ENCODE peak calls at places on chromosomes 2 and 18, in nine cellular contexts. O, S, U, H, F, T, P, Q and B are unnamed samples.

GRCh38 chr2:38446418-38446817 is 69.3 kb upstream of the ATL2 start:
- DNase-seq in U (no peak), T (no peak), F (no peak), Q (no peak), H (peak), S (no peak), O (no peak), P (no peak), B (no peak)

GRCh38 chr2:148900350-148900749 is 25.3 kb downstream of the KIF5C start:
- DNase-seq in O (no peak), H (no peak), F (no peak), Q (no peak), P (no peak), U (no peak), S (no peak), T (no peak), B (no peak)

GRCh38 chr2:30716117-30716900 is 90.9 kb downstream of the CAPN13 start:
- DNase-seq in S (no peak), T (no peak), F (no peak), O (no peak), P (no peak), U (no peak), H (no peak), Q (no peak), B (no peak)

GRCh38 chr2:10983711-10984110 is 72.0 kb downstream of the KCNF1 start:
- DNase-seq in O (no peak), H (no peak), T (no peak), Q (no peak), S (no peak), F (no peak), U (no peak), P (no peak), B (no peak)

GRCh38 chr18:47815486-47816270 is 114.8 kb downstream of the SMAD2 start:
- DNase-seq in O (no peak), S (no peak), U (no peak), P (peak), H (no peak), Q (no peak), T (no peak), F (no peak), B (no peak)

GRCh38 chr2:9640403-9641104 is 9.8 kb upstream of the YWHAQ start:
- DNase-seq in O (no peak), Q (no peak), F (no peak), S (no peak), P (no peak), T (no peak), H (no peak), U (no peak), B (no peak)

GRCh38 chr2:113225505-113226259 is 51.9 kb downstream of the PSD4 start:
- DNase-seq in T (peak), P (peak), Q (no peak), U (no peak), F (no peak), H (peak), O (no peak), S (no peak), B (no peak)

GRCh38 chr18:41753826-41754225 is 201.2 kb upstream of the PIK3C3 start:
- DNase-seq in Q (no peak), O (no peak), P (no peak), H (no peak), T (no peak), S (peak), F (no peak), U (peak), B (no peak)

GRCh38 chr2:151973901-151974199 is 125.0 kb downstream of the CACNB4 start:
- DNase-seq in T (peak), H (peak), Q (no peak), S (peak), P (no peak), O (no peak), U (no peak), F (no peak), B (no peak)

GRCh38 chr2:101616411-101616810 is 81.1 kb upstream of the MAP4K4 start:
- DNase-seq in T (peak), P (no peak), O (no peak), H (no peak), U (no peak), Q (no peak), F (no peak), S (peak), B (no peak)

GRCh38 chr2:212908682-212909435 is 242.6 kb downstream of the IKZF2 start:
- DNase-seq in S (no peak), P (no peak), T (no peak), Q (no peak), H (no peak), U (no peak), O (no peak), F (no peak), B (no peak)

GRCh38 chr2:232204457-232204931 is 174.1 kb upstream of the ALPP start:
- DNase-seq in Q (no peak), S (no peak), T (no peak), O (peak), U (no peak), F (no peak), P (no peak), H (peak), B (no peak)
- H3K27ac ChIP-seq in Q (no peak), S (no peak), T (no peak), O (no peak), U (no peak), F (no peak), P (no peak), H (no peak), B (no peak)

DNA sequence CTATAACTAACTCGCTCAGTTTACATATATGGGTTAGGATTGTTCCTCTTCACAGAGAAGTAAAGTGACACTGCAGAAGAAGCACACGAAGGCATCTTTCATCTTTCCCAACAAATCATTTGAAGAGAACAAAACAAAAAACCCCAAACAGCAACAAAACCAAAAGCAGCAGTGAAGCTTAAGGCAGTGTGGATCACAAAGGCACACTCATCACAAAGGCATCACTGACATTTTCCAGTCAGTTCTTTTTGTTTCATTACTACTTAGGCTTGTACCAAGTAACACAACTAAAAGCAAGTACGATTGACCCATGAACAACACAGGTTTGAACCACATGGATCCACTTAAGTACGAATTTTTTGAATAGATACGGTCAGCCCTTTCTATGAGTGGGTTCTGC is 75.7 kb downstream of the RNF152 start:
- DNase-seq in S (no peak), U (no peak), O (no peak), Q (no peak), P (no peak), T (no peak), F (no peak), H (no peak), B (no peak)
- H3K27ac ChIP-seq in S (no peak), U (no peak), O (no peak), Q (no peak), P (no peak), T (no peak), F (no peak), H (no peak), B (no peak)

GRCh38 chr2:216179015-216179414 is 69.9 kb downstream of the XRCC5 start:
- DNase-seq in P (no peak), O (no peak), Q (no peak), H (no peak), S (no peak), F (no peak), T (no peak), U (no peak), B (no peak)
- H3K27ac ChIP-seq in P (no peak), O (no peak), Q (no peak), H (peak), S (no peak), F (no peak), T (no peak), U (no peak), B (no peak)

GRCh38 chr2:205858781-205859478 is 176.6 kb downstream of the NRP2 start:
- DNase-seq in P (peak), Q (no peak), F (no peak), U (no peak), H (no peak), S (no peak), O (peak), T (peak), B (no peak)

GRCh38 chr2:205857532-205857931 is 175.2 kb downstream of the NRP2 start:
- DNase-seq in S (no peak), U (no peak), F (no peak), P (no peak), H (no peak), T (no peak), O (no peak), Q (no peak), B (no peak)

GRCh38 chr2:205864511-205864910 is 182.2 kb downstream of the NRP2 start:
- DNase-seq in T (no peak), P (no peak), Q (no peak), U (no peak), O (no peak), F (no peak), H (no peak), S (no peak), B (no peak)

GRCh38 chr2:205860146-205860545 is 177.8 kb downstream of the NRP2 start:
- DNase-seq in S (no peak), H (no peak), U (no peak), T (no peak), F (no peak), O (no peak), Q (no peak), P (no peak), B (no peak)

DNA sequence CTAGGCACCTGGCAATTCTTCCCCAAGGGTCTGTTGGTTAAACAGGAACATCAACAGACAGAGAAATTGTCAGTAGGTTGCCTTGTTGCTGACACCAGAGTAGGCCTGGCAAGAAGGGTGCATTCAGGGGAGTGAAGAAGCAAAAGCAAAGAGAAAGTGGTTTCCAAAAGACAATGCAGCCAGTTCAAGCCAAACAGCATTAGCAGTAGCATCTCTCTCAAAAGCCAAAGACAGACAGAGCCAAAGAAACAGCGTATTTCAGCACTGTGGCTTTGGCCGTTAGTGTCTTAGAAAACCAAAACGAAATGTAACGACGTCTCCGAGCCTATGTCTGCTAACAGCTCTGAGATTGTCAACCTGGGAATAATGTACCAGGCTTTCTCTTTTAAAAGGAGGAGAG is 178.5 kb downstream of the NRP2 start:
- DNase-seq in O (no peak), Q (no peak), P (no peak), S (no peak), F (no peak), T (no peak), U (no peak), H (no peak), B (no peak)
- H3K27ac ChIP-seq in O (no peak), Q (no peak), P (no peak), S (no peak), F (no peak), T (no peak), U (no peak), H (no peak), B (no peak)

GRCh38 chr2:206095925-206096324 is 10.0 kb upstream of the INO80D start:
- DNase-seq in Q (no peak), T (no peak), P (no peak), U (no peak), F (no peak), S (no peak), O (no peak), H (no peak), B (no peak)
- H3K27ac ChIP-seq in Q (no peak), T (no peak), P (no peak), U (no peak), F (no peak), S (no peak), O (no peak), H (no peak), B (no peak)

GRCh38 chr2:185531721-185532120 is 206.9 kb upstream of the FSIP2 start:
- DNase-seq in F (no peak), U (no peak), H (no peak), O (no peak), Q (no peak), P (no peak), T (no peak), S (no peak), B (no peak)
- H3K27ac ChIP-seq in F (no peak), U (no peak), H (no peak), O (no peak), Q (no peak), P (no peak), T (no peak), S (no peak), B (no peak)

GRCh38 chr18:57575542-57575941 is 11.0 kb downstream of the FECH start:
- DNase-seq in O (no peak), U (no peak), H (no peak), S (no peak), T (no peak), Q (no peak), P (no peak), F (no peak), B (no peak)
- H3K27ac ChIP-seq in O (no peak), U (no peak), H (no peak), S (no peak), T (no peak), Q (no peak), P (no peak), F (no peak), B (no peak)

DNA sequence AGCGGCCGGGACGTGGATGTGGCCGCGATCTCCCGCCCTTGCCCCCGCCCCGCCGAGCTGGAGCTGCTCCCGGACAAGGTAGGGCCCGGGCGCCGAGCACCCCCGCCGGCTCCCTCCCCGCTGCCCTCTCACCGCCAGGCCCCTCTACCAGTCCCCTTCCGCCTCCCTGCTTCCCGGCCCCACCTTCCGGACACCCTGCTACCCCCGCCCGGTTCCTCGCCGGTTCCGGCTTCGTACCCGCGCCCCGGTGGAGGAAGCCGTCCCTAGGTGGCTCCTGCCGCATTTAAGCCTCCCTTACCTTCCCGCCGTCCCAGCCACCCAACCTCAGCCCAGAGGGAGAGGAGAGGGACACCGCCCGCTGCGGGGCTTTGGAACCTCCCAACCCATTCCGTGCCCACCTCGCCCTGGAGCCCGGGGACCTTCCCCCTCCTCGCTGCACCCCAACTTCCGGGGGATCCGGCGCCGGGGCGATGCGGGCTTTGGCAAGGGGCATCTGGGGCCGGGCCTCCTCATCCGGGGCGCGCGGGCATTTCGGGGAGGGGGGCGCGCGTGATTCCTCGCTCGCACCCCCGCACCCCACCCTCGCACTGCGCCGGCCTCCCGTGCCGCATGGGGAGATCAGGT is 475 bp downstream of the B3GNT2 start:
- DNase-seq in F (no peak), O (peak), T (no peak), H (no peak), Q (peak), S (peak), U (peak), P (no peak), B (peak)
- H3K27ac ChIP-seq in F (peak), O (peak), T (peak), H (peak), Q (peak), S (peak), U (peak), P (peak), B (peak)